ENCODE peak calls at places on chromosomes 2 and 18, in four cellular contexts. J, M, U and B are unnamed samples.

GRCh38 chr2:71453404-71454220 is at the start of gene DYSF:
- DNase-seq in J (peak), M (no peak), U (peak), B (no peak)

GRCh38 chr2:133819906-133820305 is 251.6 kb upstream of the NCKAP5 start:
- DNase-seq in J (no peak), M (no peak), U (no peak), B (no peak)

GRCh38 chr18:56473400-56474059 is 164.9 kb downstream of the TXNL1 start:
- DNase-seq in J (no peak), M (no peak), U (no peak), B (no peak)

GRCh38 chr2:9961014-9961413 is 9.5 kb downstream of the GRHL1 start:
- DNase-seq in J (peak), M (no peak), U (no peak), B (no peak)

GRCh38 chr2:111071480-111072143 is 49.1 kb upstream of the BCL2L11 start:
- DNase-seq in J (no peak), M (no peak), U (no peak), B (peak)

GRCh38 chr18:49747876-49748275 is 65.5 kb downstream of the ACAA2 start:
- DNase-seq in J (no peak), M (no peak), U (no peak), B (no peak)

GRCh38 chr2:81181845-81182244 is 877.3 kb upstream of the LRRTM1 start:
- DNase-seq in J (no peak), M (no peak), U (no peak), B (no peak)

GRCh38 chr2:205708231-205708631 is 25.9 kb downstream of the NRP2 start:
- DNase-seq in J (no peak), M (no peak), U (no peak), B (no peak)

GRCh38 chr2:40361478-40361877 is 90.4 kb downstream of the SLC8A1 start:
- DNase-seq in J (no peak), M (no peak), U (no peak), B (no peak)

GRCh38 chr2:155866477-155866876 is 466.0 kb downstream of the NR4A2 start:
- DNase-seq in J (no peak), M (no peak), U (no peak), B (no peak)

GRCh38 chr2:83817511-83817910 is 641.6 kb downstream of the SUCLG1 start:
- DNase-seq in J (no peak), M (no peak), U (no peak), B (no peak)
- TF ChIP-seq TCF12 in J (no peak), M (no peak), U (no peak), B (no peak)

GRCh38 chr2:83342860-83343329 is 1116.2 kb downstream of the SUCLG1 start:
- DNase-seq in J (no peak), M (no peak), U (no peak), B (no peak)
- TF ChIP-seq TCF12 in J (no peak), M (no peak), U (no peak), B (no peak)

GRCh38 chr2:234454433-234454832 is 42.4 kb downstream of the ARL4C start:
- DNase-seq in J (no peak), M (no peak), U (no peak), B (no peak)

GRCh38 chr2:234451242-234451641 is 45.6 kb downstream of the ARL4C start:
- DNase-seq in J (no peak), M (no peak), U (no peak), B (no peak)

GRCh38 chr2:234450431-234451095 is 46.3 kb downstream of the ARL4C start:
- DNase-seq in J (no peak), M (no peak), U (no peak), B (no peak)

GRCh38 chr2:234453216-234453615 is 43.7 kb downstream of the ARL4C start:
- DNase-seq in J (no peak), M (no peak), U (no peak), B (no peak)

GRCh38 chr2:234451852-234452625 is 44.8 kb downstream of the ARL4C start:
- DNase-seq in J (no peak), M (no peak), U (no peak), B (no peak)
- TF ChIP-seq TCF12 in J (no peak), M (no peak), U (no peak), B (no peak)

GRCh38 chr2:191758420-191759199 is 80.7 kb downstream of the NABP1 start:
- DNase-seq in J (peak), M (peak), U (peak), B (peak)

GRCh38 chr2:191754103-191754502 is 76.2 kb downstream of the NABP1 start:
- DNase-seq in J (no peak), M (no peak), U (no peak), B (no peak)

GRCh38 chr2:191759200-191759507 is 81.2 kb downstream of the NABP1 start:
- DNase-seq in J (no peak), M (no peak), U (no peak), B (no peak)

GRCh38 chr2:191757256-191757655 is 79.3 kb downstream of the NABP1 start:
- DNase-seq in J (no peak), M (no peak), U (no peak), B (no peak)

GRCh38 chr2:191756753-191757152 is 78.8 kb downstream of the NABP1 start:
- DNase-seq in J (no peak), M (no peak), U (no peak), B (no peak)
- TF ChIP-seq TCF12 in J (no peak), M (no peak), U (no peak), B (no peak)

GRCh38 chr2:85162746-85163301 is 29.6 kb downstream of the TCF7L1 start:
- DNase-seq in J (no peak), M (no peak), U (no peak), B (no peak)

GRCh38 chr2:85159589-85159988 is 26.4 kb downstream of the TCF7L1 start:
- DNase-seq in J (no peak), M (no peak), U (no peak), B (no peak)

GRCh38 chr2:85160946-85161625 is 27.9 kb downstream of the TCF7L1 start:
- DNase-seq in J (no peak), M (no peak), U (no peak), B (no peak)

GRCh38 chr2:85164145-85164559 is 31.0 kb downstream of the TCF7L1 start:
- DNase-seq in J (peak), M (peak), U (no peak), B (no peak)

GRCh38 chr2:85161626-85161960 is 28.4 kb downstream of the TCF7L1 start:
- DNase-seq in J (no peak), M (no peak), U (no peak), B (no peak)
- TF ChIP-seq TCF12 in J (no peak), M (no peak), U (no peak), B (no peak)